ENCODE peak calls at places on chromosomes 12 and 14, in eight cellular contexts. One of them, this sample, is unnamed.
A peak's percentile ranks its signal among the peaks of the same experiment; 100 is the strongest.

GRCh38 chr12:109753054-109753401 is 39.4 kb downstream of the FAM222A start:
- DNase-seq in foreskin fibroblast: no peak
- DNase-seq in A172: no peak
- DNase-seq in sciatic nerve: peak; percentile 45
- DNase-seq in skeletal muscle cell: no peak
- DNase-seq in astrocyte of the spinal cord: no peak
- DNase-seq in stimulated activated CD4-positive, alpha-beta T cell treated with anti-CD3 and anti-CD28 coated beads, Interleukin-12 subunit alpha, Interleukin-12 subunit beta, amount 100 ng/mL, for 4 hours: no peak
- DNase-seq in upper lobe of left lung: peak; percentile 13
- DNase-seq in this sample: no peak

GRCh38 chr12:42584539-42585174 is 4.9 kb downstream of the PRICKLE1 start:
- DNase-seq in foreskin fibroblast: no peak
- DNase-seq in skeletal muscle cell: no peak
- DNase-seq in stimulated activated CD4-positive, alpha-beta T cell treated with anti-CD3 and anti-CD28 coated beads, Interleukin-12 subunit alpha, Interleukin-12 subunit beta, amount 100 ng/mL, for 4 hours: no peak
- DNase-seq in astrocyte of the spinal cord: peak; percentile 24
- DNase-seq in A172: no peak
- DNase-seq in upper lobe of left lung: no peak
- DNase-seq in sciatic nerve: no peak
- DNase-seq in this sample: no peak

GRCh38 chr14:104326848-104327247 is 188.5 kb downstream of the KIF26A start:
- DNase-seq in astrocyte of the spinal cord: no peak
- DNase-seq in A172: no peak
- DNase-seq in skeletal muscle cell: no peak
- DNase-seq in sciatic nerve: no peak
- DNase-seq in stimulated activated CD4-positive, alpha-beta T cell treated with anti-CD3 and anti-CD28 coated beads, Interleukin-12 subunit alpha, Interleukin-12 subunit beta, amount 100 ng/mL, for 4 hours: no peak
- DNase-seq in upper lobe of left lung: peak; percentile 3
- DNase-seq in foreskin fibroblast: no peak
- DNase-seq in this sample: no peak

GRCh38 chr14:71117839-71118743 is 210.8 kb downstream of the PCNX1 start:
- DNase-seq in upper lobe of left lung: no peak
- DNase-seq in stimulated activated CD4-positive, alpha-beta T cell treated with anti-CD3 and anti-CD28 coated beads, Interleukin-12 subunit alpha, Interleukin-12 subunit beta, amount 100 ng/mL, for 4 hours: no peak
- DNase-seq in foreskin fibroblast: no peak
- DNase-seq in astrocyte of the spinal cord: peak; percentile 66
- DNase-seq in A172: peak; percentile 79
- DNase-seq in sciatic nerve: no peak
- DNase-seq in skeletal muscle cell: peak; percentile 64
- DNase-seq in this sample: no peak

GRCh38 chr12:117494833-117495714 is 133.6 kb upstream of the NOS1 start:
- DNase-seq in foreskin fibroblast: no peak
- DNase-seq in skeletal muscle cell: no peak
- DNase-seq in astrocyte of the spinal cord: no peak
- DNase-seq in sciatic nerve: no peak
- DNase-seq in upper lobe of left lung: no peak
- DNase-seq in A172: peak; percentile 56
- DNase-seq in stimulated activated CD4-positive, alpha-beta T cell treated with anti-CD3 and anti-CD28 coated beads, Interleukin-12 subunit alpha, Interleukin-12 subunit beta, amount 100 ng/mL, for 4 hours: no peak
- DNase-seq in this sample: no peak

GRCh38 chr12:106976013-106976658 is 10.8 kb downstream of the MTERF2 start:
- DNase-seq in A172: peak; percentile 31
- DNase-seq in skeletal muscle cell: no peak
- DNase-seq in upper lobe of left lung: no peak
- DNase-seq in stimulated activated CD4-positive, alpha-beta T cell treated with anti-CD3 and anti-CD28 coated beads, Interleukin-12 subunit alpha, Interleukin-12 subunit beta, amount 100 ng/mL, for 4 hours: no peak
- DNase-seq in sciatic nerve: no peak
- DNase-seq in foreskin fibroblast: peak; percentile 48
- DNase-seq in astrocyte of the spinal cord: peak; percentile 65
- DNase-seq in this sample: no peak

GRCh38 chr12:105834496-105834895 is 304.3 kb downstream of the NUAK1 start:
- DNase-seq in A172: no peak
- DNase-seq in stimulated activated CD4-positive, alpha-beta T cell treated with anti-CD3 and anti-CD28 coated beads, Interleukin-12 subunit alpha, Interleukin-12 subunit beta, amount 100 ng/mL, for 4 hours: no peak
- DNase-seq in upper lobe of left lung: no peak
- DNase-seq in sciatic nerve: no peak
- DNase-seq in skeletal muscle cell: no peak
- DNase-seq in foreskin fibroblast: no peak
- DNase-seq in astrocyte of the spinal cord: no peak
- DNase-seq in this sample: no peak

GRCh38 chr14:37600880-37601741 is 5.7 kb downstream of the TTC6 start:
- DNase-seq in skeletal muscle cell: no peak
- DNase-seq in foreskin fibroblast: no peak
- DNase-seq in A172: no peak
- DNase-seq in sciatic nerve: no peak
- DNase-seq in upper lobe of left lung: no peak
- DNase-seq in astrocyte of the spinal cord: no peak
- DNase-seq in stimulated activated CD4-positive, alpha-beta T cell treated with anti-CD3 and anti-CD28 coated beads, Interleukin-12 subunit alpha, Interleukin-12 subunit beta, amount 100 ng/mL, for 4 hours: no peak
- DNase-seq in this sample: no peak

GRCh38 chr12:50017047-50017446 is 8.2 kb downstream of the RACGAP1 start:
- DNase-seq in foreskin fibroblast: peak; percentile 88
- DNase-seq in upper lobe of left lung: peak; percentile 76
- DNase-seq in skeletal muscle cell: peak; percentile 86
- DNase-seq in A172: peak; percentile 41
- DNase-seq in astrocyte of the spinal cord: peak; percentile 86
- DNase-seq in stimulated activated CD4-positive, alpha-beta T cell treated with anti-CD3 and anti-CD28 coated beads, Interleukin-12 subunit alpha, Interleukin-12 subunit beta, amount 100 ng/mL, for 4 hours: no peak
- DNase-seq in sciatic nerve: peak; percentile 79
- DNase-seq in this sample: no peak